ENCODE peak calls at places on chromosomes 1 and 21, in four cellular contexts. One of them, this sample, is unnamed.

GRCh38 chr1:204307334-204307883 is 52.3 kb downstream of the PLEKHA6 start:
- DNase-seq in gastrocnemius medialis: no peak
- DNase-seq in adipocyte: peak; percentile 73
- DNase-seq in astrocyte: no peak
- DNase-seq in this sample: no peak

GRCh38 chr21:44568667-44569556 is 4.6 kb upstream of the KRTAP10-4 start:
- DNase-seq in gastrocnemius medialis: no peak
- DNase-seq in adipocyte: no peak
- DNase-seq in astrocyte: no peak
- DNase-seq in this sample: no peak

GRCh38 chr1:217482356-217483102 is 148.4 kb downstream of the GPATCH2 start:
- DNase-seq in adipocyte: peak; percentile 50
- DNase-seq in astrocyte: peak; percentile 97
- DNase-seq in gastrocnemius medialis: no peak
- DNase-seq in this sample: peak; percentile 32

GRCh38 chr1:20211511-20211931 is 25.2 kb upstream of the PLA2G2C start:
- DNase-seq in adipocyte: no peak
- DNase-seq in gastrocnemius medialis: no peak
- DNase-seq in astrocyte: no peak
- DNase-seq in this sample: no peak

GRCh38 chr1:243513726-243514491 is 258.1 kb downstream of the SDCCAG8 start:
- DNase-seq in astrocyte: peak; percentile 83
- DNase-seq in adipocyte: peak; percentile 62
- DNase-seq in gastrocnemius medialis: no peak
- DNase-seq in this sample: no peak

GRCh38 chr1:209238356-209238755 is 345.2 kb upstream of the CAMK1G start:
- DNase-seq in adipocyte: no peak
- DNase-seq in gastrocnemius medialis: no peak
- DNase-seq in astrocyte: no peak
- DNase-seq in this sample: no peak

GRCh38 chr1:43851561-43852338 is 81.9 kb upstream of the ARTN start:
- DNase-seq in astrocyte: no peak
- DNase-seq in adipocyte: no peak
- DNase-seq in gastrocnemius medialis: no peak
- DNase-seq in this sample: no peak

GRCh38 chr1:162882248-162882666 is 21.3 kb upstream of the CCDC190 start:
- DNase-seq in gastrocnemius medialis: no peak
- DNase-seq in astrocyte: no peak
- DNase-seq in adipocyte: no peak
- DNase-seq in this sample: no peak

GRCh38 chr1:2967881-2968280 is 53.4 kb upstream of the ACTRT2 start:
- DNase-seq in adipocyte: no peak
- DNase-seq in astrocyte: no peak
- DNase-seq in gastrocnemius medialis: no peak
- DNase-seq in this sample: no peak

GRCh38 chr1:215894617-215895016 is 327.5 kb downstream of the KCTD3 start:
- DNase-seq in adipocyte: no peak
- DNase-seq in astrocyte: no peak
- DNase-seq in gastrocnemius medialis: no peak
- DNase-seq in this sample: no peak

GRCh38 chr21:42373181-42373907 is 7.0 kb upstream of the TFF1 start:
- DNase-seq in astrocyte: no peak
- DNase-seq in gastrocnemius medialis: no peak
- DNase-seq in adipocyte: no peak
- DNase-seq in this sample: no peak

GRCh38 chr1:46675549-46676314 is 4.1 kb downstream of the TEX38 start:
- DNase-seq in gastrocnemius medialis: no peak
- DNase-seq in astrocyte: no peak
- DNase-seq in adipocyte: no peak
- DNase-seq in this sample: peak; percentile 52

GRCh38 chr1:211519602-211520001 is 27.6 kb upstream of the RD3 start:
- DNase-seq in astrocyte: no peak
- DNase-seq in gastrocnemius medialis: no peak
- DNase-seq in adipocyte: no peak
- DNase-seq in this sample: no peak

GRCh38 chr1:147171399-147172167 is 687 bp downstream of the PRKAB2 start:
- DNase-seq in astrocyte: no peak
- DNase-seq in gastrocnemius medialis: no peak
- DNase-seq in adipocyte: peak; percentile 55
- DNase-seq in this sample: no peak

GRCh38 chr1:67760030-67760821 is 73.0 kb downstream of the GNG12 start:
- DNase-seq in gastrocnemius medialis: peak; percentile 48
- DNase-seq in astrocyte: peak; percentile 88
- DNase-seq in adipocyte: peak; percentile 89
- DNase-seq in this sample: peak; percentile 29

GRCh38 chr1:212562771-212563170 is 45.8 kb upstream of the ATF3 start:
- DNase-seq in gastrocnemius medialis: no peak
- DNase-seq in adipocyte: no peak
- DNase-seq in astrocyte: no peak
- DNase-seq in this sample: no peak

GRCh38 chr21:45016491-45017375 is 57.6 kb upstream of the ADARB1 start:
- DNase-seq in adipocyte: no peak
- DNase-seq in gastrocnemius medialis: peak; percentile 8
- DNase-seq in astrocyte: no peak
- DNase-seq in this sample: no peak

GRCh38 chr1:68198752-68199151 is 33.6 kb downstream of the WLS start:
- DNase-seq in gastrocnemius medialis: no peak
- DNase-seq in astrocyte: peak; percentile 84
- DNase-seq in adipocyte: no peak
- DNase-seq in this sample: no peak

GRCh38 chr1:209536843-209537242 is 46.7 kb upstream of the CAMK1G start:
- DNase-seq in astrocyte: no peak
- DNase-seq in adipocyte: no peak
- DNase-seq in gastrocnemius medialis: no peak
- DNase-seq in this sample: no peak

GRCh38 chr1:210878564-210878963 is 255.4 kb downstream of the KCNH1 start:
- DNase-seq in gastrocnemius medialis: no peak
- DNase-seq in astrocyte: no peak
- DNase-seq in adipocyte: no peak
- DNase-seq in this sample: no peak

GRCh38 chr1:169113613-169114119 is 7.2 kb downstream of the ATP1B1 start:
- DNase-seq in gastrocnemius medialis: peak; percentile 70
- DNase-seq in astrocyte: peak; percentile 97
- DNase-seq in adipocyte: peak; percentile 69
- DNase-seq in this sample: no peak

GRCh38 chr1:64006276-64007051 is 197.0 kb upstream of the UBE2U start:
- DNase-seq in gastrocnemius medialis: no peak
- DNase-seq in adipocyte: peak; percentile 58
- DNase-seq in astrocyte: peak; percentile 76
- DNase-seq in this sample: peak; percentile 94

GRCh38 chr1:156666862-156667609 is 10.2 kb downstream of the NES start:
- DNase-seq in gastrocnemius medialis: no peak
- DNase-seq in adipocyte: no peak
- DNase-seq in astrocyte: no peak
- DNase-seq in this sample: no peak

GRCh38 chr1:30722175-30722537 is 1.2 kb downstream of the MATN1 start:
- DNase-seq in astrocyte: no peak
- DNase-seq in adipocyte: no peak
- DNase-seq in gastrocnemius medialis: no peak
- DNase-seq in this sample: no peak

GRCh38 chr1:197910120-197911110 is 6.8 kb upstream of the LHX9 start:
- DNase-seq in adipocyte: no peak
- DNase-seq in astrocyte: no peak
- DNase-seq in gastrocnemius medialis: no peak
- DNase-seq in this sample: no peak
- H3K4me3 ChIP-seq in adipocyte: no peak overlapping the region
- H3K4me3 ChIP-seq in astrocyte: no peak overlapping the region
- H3K4me3 ChIP-seq in gastrocnemius medialis: no peak overlapping the region
- H3K4me3 ChIP-seq in this sample: no peak overlapping the region

DNA sequence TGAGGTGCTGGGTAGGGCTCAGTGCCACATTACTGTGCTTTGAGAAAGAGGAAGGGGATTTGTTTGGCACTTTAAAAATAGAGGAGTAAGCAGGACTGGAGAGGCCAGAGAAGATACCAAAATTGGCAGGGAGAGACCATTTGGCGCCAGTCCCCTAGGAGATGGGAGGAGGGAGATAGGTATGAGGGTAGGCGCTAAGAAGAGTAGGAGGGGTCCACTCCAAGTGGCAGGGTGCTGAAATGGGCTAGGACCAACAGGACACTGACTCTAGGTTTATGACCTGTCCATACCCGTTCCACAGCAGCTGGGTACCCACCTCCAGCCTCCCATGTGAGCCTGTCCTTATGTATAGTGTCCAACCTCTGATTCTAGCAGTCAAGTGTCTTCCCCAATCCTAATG is 1.0 kb upstream of the CRTC2 start:
- DNase-seq in adipocyte: no peak
- DNase-seq in gastrocnemius medialis: no peak
- DNase-seq in astrocyte: no peak
- DNase-seq in this sample: no peak
- H3K4me3 ChIP-seq in adipocyte: no peak overlapping the region
- H3K4me3 ChIP-seq in gastrocnemius medialis: no peak overlapping the region
- H3K4me3 ChIP-seq in astrocyte: no peak overlapping the region
- H3K4me3 ChIP-seq in this sample: no peak overlapping the region

GRCh38 chr1:9665193-9665592 is 13.7 kb downstream of the PIK3CD start:
- DNase-seq in adipocyte: no peak
- DNase-seq in astrocyte: no peak
- DNase-seq in gastrocnemius medialis: no peak
- DNase-seq in this sample: no peak
- H3K4me3 ChIP-seq in adipocyte: no peak overlapping the region
- H3K4me3 ChIP-seq in astrocyte: no peak overlapping the region
- H3K4me3 ChIP-seq in gastrocnemius medialis: no peak overlapping the region
- H3K4me3 ChIP-seq in this sample: no peak overlapping the region

GRCh38 chr21:34179204-34179935 is 106.0 kb downstream of the MRPS6 start:
- DNase-seq in astrocyte: no peak
- DNase-seq in gastrocnemius medialis: no peak
- DNase-seq in adipocyte: no peak
- DNase-seq in this sample: no peak

GRCh38 chr21:34180406-34180805 is 107.0 kb downstream of the MRPS6 start:
- DNase-seq in astrocyte: no peak
- DNase-seq in gastrocnemius medialis: no peak
- DNase-seq in adipocyte: no peak
- DNase-seq in this sample: no peak

GRCh38 chr21:34181418-34181817 is 108.0 kb downstream of the MRPS6 start:
- DNase-seq in adipocyte: no peak
- DNase-seq in gastrocnemius medialis: no peak
- DNase-seq in astrocyte: no peak
- DNase-seq in this sample: no peak

GRCh38 chr21:34182436-34182835 is 109.1 kb downstream of the MRPS6 start:
- DNase-seq in gastrocnemius medialis: no peak
- DNase-seq in adipocyte: peak; percentile 9
- DNase-seq in astrocyte: no peak
- DNase-seq in this sample: no peak

GRCh38 chr21:34180826-34181359 is 107.5 kb downstream of the MRPS6 start:
- DNase-seq in adipocyte: no peak
- DNase-seq in astrocyte: no peak
- DNase-seq in gastrocnemius medialis: peak; percentile 35
- DNase-seq in this sample: no peak
- H3K4me3 ChIP-seq in adipocyte: peak overlapping the region; percentile 32
- H3K4me3 ChIP-seq in astrocyte: no peak overlapping the region
- H3K4me3 ChIP-seq in gastrocnemius medialis: peak overlapping the region; percentile 48
- H3K4me3 ChIP-seq in this sample: no peak overlapping the region

GRCh38 chr21:16587671-16588379 is 858.0 kb downstream of the USP25 start:
- DNase-seq in gastrocnemius medialis: peak; percentile 16
- DNase-seq in astrocyte: peak; percentile 64
- DNase-seq in adipocyte: peak; percentile 77
- DNase-seq in this sample: no peak
- H3K4me3 ChIP-seq in gastrocnemius medialis: peak overlapping the region; percentile 47
- H3K4me3 ChIP-seq in astrocyte: peak overlapping the region; percentile 63
- H3K4me3 ChIP-seq in adipocyte: peak overlapping the region; percentile 88
- H3K4me3 ChIP-seq in this sample: no peak overlapping the region

This sample was measured in Jurkat, Clone E6-1.